ENCODE peak calls at places on chromosomes 4 and X, in nine cellular contexts. S is brain microvascular endothelial cell; L is psoas muscle; J is prostate gland; X is right cardiac atrium; B is NB4; D is CD8-positive, alpha-beta T cell; P is A549; E is mucosa of descending colon. W is an unnamed sample.

GRCh38 chrX:32749075-32749474 is 462.3 kb downstream of the DMD start:
- DNase-seq in S (no peak), E (no peak), L (no peak), D (no peak), P (no peak), J (no peak), B (no peak), X (no peak), W (no peak)

GRCh38 chr4:127400736-127401346 is 231.9 kb upstream of the INTU start:
- DNase-seq in D (no peak), P (peak; percentile 66), L (peak; percentile 42), S (peak; percentile 77), B (peak; percentile 71), X (peak; percentile 68), E (peak; percentile 34), J (peak; percentile 7), W (peak; percentile 50)

GRCh38 chr4:20305976-20306375 is 54.3 kb downstream of the SLIT2 start:
- DNase-seq in S (no peak), B (peak; percentile 25), X (no peak), D (no peak), L (no peak), P (no peak), J (no peak), E (no peak), W (no peak)

GRCh38 chr4:22573198-22573597 is 57.3 kb upstream of the ADGRA3 start:
- DNase-seq in E (peak; percentile 66), J (no peak), D (no peak), P (no peak), B (no peak), X (peak; percentile 88), S (no peak), L (peak; percentile 26), W (peak; percentile 36)

GRCh38 chrX:14356401-14356800 is 172.9 kb upstream of the GLRA2 start:
- DNase-seq in L (no peak), J (no peak), E (no peak), S (peak; percentile 61), D (no peak), X (no peak), P (no peak), B (no peak), W (no peak)

GRCh38 chrX:1134976-1135375 is 77.5 kb downstream of the CRLF2 start:
- DNase-seq in L (no peak), S (no peak), J (no peak), X (no peak), D (no peak), E (no peak), P (no peak), B (no peak), W (no peak)

GRCh38 chr4:5712517-5712916 is 1.5 kb downstream of the EVC start:
- DNase-seq in X (no peak), J (no peak), P (no peak), B (no peak), D (no peak), E (no peak), S (peak; percentile 90), L (no peak), W (no peak)

GRCh38 chr4:180674629-180675367 is 1568.4 kb upstream of the TENM3 start:
- DNase-seq in S (no peak), X (no peak), J (no peak), E (no peak), B (no peak), L (no peak), D (no peak), P (no peak), W (no peak)

GRCh38 chrX:8374041-8374825 is 90.4 kb upstream of the VCX3B start:
- DNase-seq in L (no peak), X (no peak), P (no peak), E (no peak), D (no peak), J (no peak), B (no peak), S (no peak), W (no peak)

GRCh38 chr4:51853027-51853682 is 10.2 kb downstream of the DCUN1D4 start:
- DNase-seq in S (no peak), X (peak; percentile 43), D (no peak), P (peak; percentile 14), B (peak; percentile 9), J (no peak), L (no peak), E (no peak), W (no peak)

GRCh38 chrX:8848921-8849320 is 47.7 kb upstream of the FAM9A start:
- DNase-seq in D (no peak), B (no peak), J (no peak), S (no peak), E (no peak), P (no peak), X (no peak), L (no peak), W (no peak)

GRCh38 chr4:120130786-120131185 is 64.1 kb upstream of the MAD2L1 start:
- DNase-seq in J (no peak), L (no peak), B (no peak), P (no peak), E (no peak), S (no peak), D (no peak), X (no peak), W (no peak)

GRCh38 chr4:144423930-144424329 is 222.0 kb upstream of the HHIP start:
- DNase-seq in L (no peak), S (no peak), X (no peak), E (no peak), D (no peak), B (no peak), P (no peak), J (peak; percentile 5), W (peak; percentile 74)

GRCh38 chrX:120452131-120452530 is 17.0 kb downstream of the LAMP2 start:
- DNase-seq in E (no peak), P (peak; percentile 22), L (no peak), D (no peak), J (peak; percentile 6), B (peak; percentile 51), X (no peak), S (peak; percentile 33), W (no peak)

GRCh38 chr4:78775278-78776030 is 696 bp upstream of the BMP2K start:
- DNase-seq in P (peak; percentile 78), J (peak; percentile 86), B (peak; percentile 90), X (peak; percentile 95), L (peak; percentile 89), S (peak; percentile 68), D (peak; percentile 75), E (peak; percentile 93), W (no peak)

GRCh38 chrX:132958086-132958703 is at the start of gene HS6ST2:
- DNase-seq in L (peak; percentile 18), E (peak; percentile 48), P (no peak), D (no peak), J (no peak), S (no peak), B (no peak), X (peak; percentile 37), W (no peak)

DNA sequence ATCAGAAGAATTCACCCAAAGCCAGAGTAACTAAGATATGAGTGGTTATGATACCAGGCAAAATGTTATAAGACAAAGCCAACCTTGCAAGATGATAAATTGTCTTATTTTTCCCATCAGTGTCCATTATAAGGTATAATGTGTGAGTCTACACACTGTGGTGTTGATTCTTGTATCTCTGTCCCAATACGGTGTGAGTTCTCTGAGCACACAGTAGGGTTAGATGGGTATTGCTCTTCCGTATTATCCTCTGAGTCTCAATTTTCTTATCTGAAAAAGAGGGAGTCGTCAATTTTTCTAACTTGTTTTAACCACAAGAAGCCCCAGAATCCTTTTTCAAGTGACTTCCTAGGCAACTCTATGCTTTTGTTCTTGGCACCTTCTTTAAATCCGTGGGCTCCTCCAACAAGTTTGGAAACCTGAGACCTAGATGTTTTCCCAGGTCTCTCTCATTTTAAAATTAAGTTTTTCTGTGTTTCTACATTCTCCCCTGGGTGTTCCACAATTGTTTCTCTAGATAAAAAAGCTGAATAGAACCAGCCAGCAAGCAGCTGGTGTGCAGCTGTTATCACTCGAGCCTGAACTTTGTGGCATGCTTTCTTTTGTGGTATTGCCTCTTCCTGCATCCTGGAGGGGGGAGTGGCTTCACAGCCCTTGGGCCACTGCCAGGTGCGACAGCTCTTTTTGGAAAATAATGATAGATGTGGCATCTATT is 69.8 kb downstream of the HMGB2 start:
- DNase-seq in X (peak; percentile 84), E (peak; percentile 52), P (no peak), B (peak; percentile 32), L (peak; percentile 25), S (peak; percentile 22), J (no peak), D (no peak), W (no peak)
- H3K4me3 ChIP-seq in X (no peak overlapping the region), E (no peak overlapping the region), P (no peak overlapping the region), B (no peak overlapping the region), L (no peak overlapping the region), S (no peak overlapping the region), J (no peak overlapping the region), D (no peak overlapping the region), W (no peak overlapping the region)

DNA sequence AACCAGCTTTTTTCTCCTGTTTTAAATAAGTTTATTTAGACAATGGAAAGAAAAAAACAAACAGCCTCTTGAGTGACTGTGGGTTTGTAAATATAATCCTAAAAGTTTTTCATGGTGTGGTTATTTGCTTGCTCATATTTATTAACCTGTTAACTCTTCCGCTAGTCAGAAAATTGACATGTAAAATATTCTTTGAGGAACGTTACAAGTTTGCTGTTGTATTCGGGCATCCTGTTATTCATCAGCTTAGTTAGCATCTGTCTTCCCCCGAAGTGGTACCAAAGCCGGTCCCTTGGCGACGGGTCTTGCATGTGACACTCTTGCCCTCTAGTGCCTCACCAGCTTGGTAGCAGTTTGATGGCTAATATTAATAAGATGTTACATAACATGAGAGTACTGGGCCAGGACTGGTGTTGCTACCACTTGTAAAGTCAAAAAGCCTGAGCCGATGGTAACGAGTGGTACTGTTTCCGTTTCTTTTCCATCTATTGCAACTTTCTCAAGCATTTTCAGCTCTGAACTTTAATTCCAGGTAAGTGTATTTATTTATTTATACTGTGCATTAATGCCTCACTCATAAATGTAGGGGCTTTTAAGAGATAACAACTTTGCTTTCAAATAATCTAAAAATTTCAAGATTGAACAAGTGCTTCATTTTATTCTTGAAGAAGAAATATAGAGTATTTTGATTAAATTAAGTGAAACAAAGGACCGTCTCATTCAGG is at the start of gene NDST3:
- DNase-seq in E (peak; percentile 41), X (peak; percentile 71), S (peak; percentile 34), L (no peak), P (peak; percentile 75), J (peak; percentile 21), D (no peak), B (peak; percentile 82), W (peak; percentile 49)
- H3K4me3 ChIP-seq in E (no peak within 1 kb of the TSS), X (peak within 1 kb of the TSS; percentile 45), S (peak within 1 kb of the TSS; percentile 65), L (peak within 1 kb of the TSS; percentile 54), P (peak within 1 kb of the TSS; percentile 50), J (peak within 1 kb of the TSS; percentile 38), D (no peak within 1 kb of the TSS), B (no peak within 1 kb of the TSS), W (no peak within 1 kb of the TSS)

DNA sequence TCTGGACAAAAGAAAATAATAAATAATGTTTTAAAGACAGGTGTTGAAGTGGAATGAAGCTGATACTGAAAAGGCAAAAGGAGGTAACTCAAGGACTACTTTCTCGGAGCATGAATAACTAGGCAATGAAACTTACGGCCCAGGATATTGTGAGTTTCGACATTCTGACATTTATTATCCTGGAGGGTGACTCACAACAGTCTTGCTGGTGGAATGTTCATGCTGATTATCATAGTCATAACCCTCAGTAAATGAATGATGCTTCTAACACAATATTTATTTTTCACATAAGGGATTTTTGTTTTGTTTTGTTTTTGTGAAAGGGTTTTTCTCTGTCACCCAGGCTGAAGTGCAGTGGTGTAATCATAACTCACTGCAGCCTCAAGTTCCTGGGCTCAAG is 147.0 kb upstream of the HPGD start:
- DNase-seq in L (no peak), S (peak; percentile 88), J (no peak), B (no peak), X (no peak), E (no peak), D (no peak), P (peak; percentile 81), W (no peak)
- H3K4me3 ChIP-seq in L (no peak overlapping the region), S (no peak overlapping the region), J (no peak overlapping the region), B (no peak overlapping the region), X (no peak overlapping the region), E (no peak overlapping the region), D (no peak overlapping the region), P (no peak overlapping the region), W (no peak overlapping the region)

GRCh38 chr4:152957437-152958185 is 21.5 kb downstream of the FHDC1 start:
- DNase-seq in P (peak; percentile 6), J (no peak), D (no peak), B (no peak), L (no peak), E (peak; percentile 84), S (no peak), X (peak; percentile 87), W (no peak)
- H3K4me3 ChIP-seq in P (no peak overlapping the region), J (no peak overlapping the region), D (no peak overlapping the region), B (no peak overlapping the region), L (no peak overlapping the region), E (no peak overlapping the region), S (no peak overlapping the region), X (no peak overlapping the region), W (no peak overlapping the region)

W was measured in LNCaP clone FGC.